ENCODE peak calls at places on chromosomes 4 and X, in nine cellular contexts. One of them, this sample, is unnamed.

GRCh38 chr4:154686838-154687237 is 57.0 kb upstream of the LRAT start:
- DNase-seq in stimulated activated CD4-positive, alpha-beta T cell treated with anti-CD3 and anti-CD28 coated beads, Interleukin-4, amount 100 ng/mL, for 4 hours: no peak
- DNase-seq in AG10803: no peak
- DNase-seq in NCI-H774: no peak
- DNase-seq in COR-L47: no peak
- DNase-seq in left lung: no peak
- DNase-seq in SK-MEL-5: peak
- DNase-seq in Right ventricle myocardium inferior: no peak
- DNase-seq in NCI-H510A treated with DMSO at 0.1 percent for 48 hours: no peak
- DNase-seq in this sample: peak

GRCh38 chrX:68995780-68996551 is 167.1 kb downstream of the EFNB1 start:
- DNase-seq in COR-L47: no peak
- DNase-seq in left lung: no peak
- DNase-seq in SK-MEL-5: no peak
- DNase-seq in NCI-H774: no peak
- DNase-seq in Right ventricle myocardium inferior: peak
- DNase-seq in NCI-H510A treated with DMSO at 0.1 percent for 48 hours: no peak
- DNase-seq in stimulated activated CD4-positive, alpha-beta T cell treated with anti-CD3 and anti-CD28 coated beads, Interleukin-4, amount 100 ng/mL, for 4 hours: no peak
- DNase-seq in AG10803: peak
- DNase-seq in this sample: peak

GRCh38 chr4:113461281-113461680 is 300.3 kb downstream of the CAMK2D start:
- DNase-seq in stimulated activated CD4-positive, alpha-beta T cell treated with anti-CD3 and anti-CD28 coated beads, Interleukin-4, amount 100 ng/mL, for 4 hours: no peak
- DNase-seq in SK-MEL-5: no peak
- DNase-seq in Right ventricle myocardium inferior: no peak
- DNase-seq in left lung: no peak
- DNase-seq in NCI-H774: no peak
- DNase-seq in NCI-H510A treated with DMSO at 0.1 percent for 48 hours: no peak
- DNase-seq in AG10803: no peak
- DNase-seq in COR-L47: no peak
- DNase-seq in this sample: no peak

GRCh38 chr4:44869222-44869882 is 143.0 kb upstream of the GNPDA2 start:
- DNase-seq in stimulated activated CD4-positive, alpha-beta T cell treated with anti-CD3 and anti-CD28 coated beads, Interleukin-4, amount 100 ng/mL, for 4 hours: no peak
- DNase-seq in COR-L47: no peak
- DNase-seq in left lung: peak
- DNase-seq in NCI-H510A treated with DMSO at 0.1 percent for 48 hours: no peak
- DNase-seq in NCI-H774: no peak
- DNase-seq in AG10803: no peak
- DNase-seq in SK-MEL-5: peak
- DNase-seq in Right ventricle myocardium inferior: no peak
- DNase-seq in this sample: no peak

GRCh38 chr4:8705161-8706145 is 112.9 kb downstream of the CPZ start:
- DNase-seq in stimulated activated CD4-positive, alpha-beta T cell treated with anti-CD3 and anti-CD28 coated beads, Interleukin-4, amount 100 ng/mL, for 4 hours: no peak
- DNase-seq in COR-L47: no peak
- DNase-seq in Right ventricle myocardium inferior: peak
- DNase-seq in NCI-H510A treated with DMSO at 0.1 percent for 48 hours: no peak
- DNase-seq in left lung: no peak
- DNase-seq in SK-MEL-5: no peak
- DNase-seq in NCI-H774: no peak
- DNase-seq in AG10803: no peak
- DNase-seq in this sample: no peak

GRCh38 chr4:40255722-40256281 is 59.0 kb downstream of the RHOH start:
- DNase-seq in COR-L47: no peak
- DNase-seq in AG10803: peak
- DNase-seq in SK-MEL-5: peak
- DNase-seq in Right ventricle myocardium inferior: no peak
- DNase-seq in NCI-H774: no peak
- DNase-seq in stimulated activated CD4-positive, alpha-beta T cell treated with anti-CD3 and anti-CD28 coated beads, Interleukin-4, amount 100 ng/mL, for 4 hours: no peak
- DNase-seq in NCI-H510A treated with DMSO at 0.1 percent for 48 hours: no peak
- DNase-seq in left lung: no peak
- DNase-seq in this sample: peak

GRCh38 chr4:140099993-140100392 is 54.0 kb downstream of the MAML3 start:
- DNase-seq in AG10803: no peak
- DNase-seq in COR-L47: no peak
- DNase-seq in stimulated activated CD4-positive, alpha-beta T cell treated with anti-CD3 and anti-CD28 coated beads, Interleukin-4, amount 100 ng/mL, for 4 hours: no peak
- DNase-seq in Right ventricle myocardium inferior: peak
- DNase-seq in NCI-H774: no peak
- DNase-seq in NCI-H510A treated with DMSO at 0.1 percent for 48 hours: no peak
- DNase-seq in left lung: peak
- DNase-seq in SK-MEL-5: peak
- DNase-seq in this sample: peak

GRCh38 chrX:5971300-5971699 is 257.4 kb downstream of the NLGN4X start:
- DNase-seq in stimulated activated CD4-positive, alpha-beta T cell treated with anti-CD3 and anti-CD28 coated beads, Interleukin-4, amount 100 ng/mL, for 4 hours: no peak
- DNase-seq in NCI-H774: no peak
- DNase-seq in AG10803: no peak
- DNase-seq in COR-L47: no peak
- DNase-seq in left lung: no peak
- DNase-seq in Right ventricle myocardium inferior: no peak
- DNase-seq in NCI-H510A treated with DMSO at 0.1 percent for 48 hours: no peak
- DNase-seq in SK-MEL-5: no peak
- DNase-seq in this sample: no peak

GRCh38 chrX:115093206-115093605 is 75.8 kb upstream of the IL13RA2 start:
- DNase-seq in NCI-H510A treated with DMSO at 0.1 percent for 48 hours: no peak
- DNase-seq in AG10803: peak
- DNase-seq in COR-L47: no peak
- DNase-seq in Right ventricle myocardium inferior: no peak
- DNase-seq in SK-MEL-5: no peak
- DNase-seq in stimulated activated CD4-positive, alpha-beta T cell treated with anti-CD3 and anti-CD28 coated beads, Interleukin-4, amount 100 ng/mL, for 4 hours: no peak
- DNase-seq in left lung: no peak
- DNase-seq in NCI-H774: no peak
- DNase-seq in this sample: no peak

GRCh38 chrX:46330981-46331380 is 214.2 kb downstream of the ZNF674 start:
- DNase-seq in COR-L47: no peak
- DNase-seq in SK-MEL-5: no peak
- DNase-seq in Right ventricle myocardium inferior: no peak
- DNase-seq in stimulated activated CD4-positive, alpha-beta T cell treated with anti-CD3 and anti-CD28 coated beads, Interleukin-4, amount 100 ng/mL, for 4 hours: no peak
- DNase-seq in NCI-H774: no peak
- DNase-seq in AG10803: no peak
- DNase-seq in NCI-H510A treated with DMSO at 0.1 percent for 48 hours: no peak
- DNase-seq in left lung: no peak
- DNase-seq in this sample: no peak

GRCh38 chr4:828641-829271 is 2.8 kb upstream of the CPLX1 start:
- DNase-seq in left lung: peak
- DNase-seq in stimulated activated CD4-positive, alpha-beta T cell treated with anti-CD3 and anti-CD28 coated beads, Interleukin-4, amount 100 ng/mL, for 4 hours: no peak
- DNase-seq in Right ventricle myocardium inferior: peak
- DNase-seq in SK-MEL-5: peak
- DNase-seq in COR-L47: no peak
- DNase-seq in NCI-H774: no peak
- DNase-seq in NCI-H510A treated with DMSO at 0.1 percent for 48 hours: no peak
- DNase-seq in AG10803: no peak
- DNase-seq in this sample: peak

GRCh38 chr4:166491635-166492034 is 618.6 kb downstream of the TLL1 start:
- DNase-seq in COR-L47: no peak
- DNase-seq in Right ventricle myocardium inferior: no peak
- DNase-seq in AG10803: no peak
- DNase-seq in NCI-H774: no peak
- DNase-seq in stimulated activated CD4-positive, alpha-beta T cell treated with anti-CD3 and anti-CD28 coated beads, Interleukin-4, amount 100 ng/mL, for 4 hours: no peak
- DNase-seq in SK-MEL-5: no peak
- DNase-seq in NCI-H510A treated with DMSO at 0.1 percent for 48 hours: no peak
- DNase-seq in left lung: no peak
- DNase-seq in this sample: no peak

GRCh38 chrX:143664302-143664701 is 28.4 kb upstream of the SLITRK4 start:
- DNase-seq in Right ventricle myocardium inferior: no peak
- DNase-seq in AG10803: peak
- DNase-seq in left lung: no peak
- DNase-seq in stimulated activated CD4-positive, alpha-beta T cell treated with anti-CD3 and anti-CD28 coated beads, Interleukin-4, amount 100 ng/mL, for 4 hours: no peak
- DNase-seq in SK-MEL-5: peak
- DNase-seq in COR-L47: no peak
- DNase-seq in NCI-H774: no peak
- DNase-seq in NCI-H510A treated with DMSO at 0.1 percent for 48 hours: no peak
- DNase-seq in this sample: no peak

GRCh38 chrX:129568349-129568748 is 28.3 kb downstream of the OCRL start:
- DNase-seq in NCI-H774: no peak
- DNase-seq in COR-L47: no peak
- DNase-seq in Right ventricle myocardium inferior: no peak
- DNase-seq in SK-MEL-5: no peak
- DNase-seq in stimulated activated CD4-positive, alpha-beta T cell treated with anti-CD3 and anti-CD28 coated beads, Interleukin-4, amount 100 ng/mL, for 4 hours: no peak
- DNase-seq in left lung: no peak
- DNase-seq in AG10803: no peak
- DNase-seq in NCI-H510A treated with DMSO at 0.1 percent for 48 hours: no peak
- DNase-seq in this sample: no peak

GRCh38 chr4:110164251-110164650 is 34.2 kb downstream of the ELOVL6 start:
- DNase-seq in COR-L47: no peak
- DNase-seq in NCI-H774: no peak
- DNase-seq in Right ventricle myocardium inferior: no peak
- DNase-seq in SK-MEL-5: no peak
- DNase-seq in AG10803: peak
- DNase-seq in NCI-H510A treated with DMSO at 0.1 percent for 48 hours: no peak
- DNase-seq in stimulated activated CD4-positive, alpha-beta T cell treated with anti-CD3 and anti-CD28 coated beads, Interleukin-4, amount 100 ng/mL, for 4 hours: no peak
- DNase-seq in left lung: no peak
- DNase-seq in this sample: peak

GRCh38 chr4:26525136-26525535 is 34.9 kb upstream of the CCKAR start:
- DNase-seq in left lung: no peak
- DNase-seq in AG10803: peak
- DNase-seq in NCI-H510A treated with DMSO at 0.1 percent for 48 hours: no peak
- DNase-seq in NCI-H774: no peak
- DNase-seq in SK-MEL-5: no peak
- DNase-seq in stimulated activated CD4-positive, alpha-beta T cell treated with anti-CD3 and anti-CD28 coated beads, Interleukin-4, amount 100 ng/mL, for 4 hours: no peak
- DNase-seq in Right ventricle myocardium inferior: no peak
- DNase-seq in COR-L47: no peak
- DNase-seq in this sample: peak

GRCh38 chr4:186554485-186554884 is 882 bp downstream of the MTNR1A start:
- DNase-seq in stimulated activated CD4-positive, alpha-beta T cell treated with anti-CD3 and anti-CD28 coated beads, Interleukin-4, amount 100 ng/mL, for 4 hours: no peak
- DNase-seq in AG10803: peak
- DNase-seq in Right ventricle myocardium inferior: no peak
- DNase-seq in left lung: no peak
- DNase-seq in SK-MEL-5: peak
- DNase-seq in COR-L47: no peak
- DNase-seq in NCI-H510A treated with DMSO at 0.1 percent for 48 hours: peak
- DNase-seq in NCI-H774: no peak
- DNase-seq in this sample: peak

GRCh38 chr4:186557486-186557885 is 2.1 kb upstream of the MTNR1A start:
- DNase-seq in SK-MEL-5: no peak
- DNase-seq in COR-L47: no peak
- DNase-seq in NCI-H510A treated with DMSO at 0.1 percent for 48 hours: no peak
- DNase-seq in stimulated activated CD4-positive, alpha-beta T cell treated with anti-CD3 and anti-CD28 coated beads, Interleukin-4, amount 100 ng/mL, for 4 hours: no peak
- DNase-seq in NCI-H774: no peak
- DNase-seq in AG10803: peak
- DNase-seq in left lung: no peak
- DNase-seq in Right ventricle myocardium inferior: no peak
- DNase-seq in this sample: peak

GRCh38 chrX:50905334-50905733 is 5.2 kb upstream of the BMP15 start:
- DNase-seq in stimulated activated CD4-positive, alpha-beta T cell treated with anti-CD3 and anti-CD28 coated beads, Interleukin-4, amount 100 ng/mL, for 4 hours: no peak
- DNase-seq in left lung: no peak
- DNase-seq in SK-MEL-5: peak
- DNase-seq in NCI-H510A treated with DMSO at 0.1 percent for 48 hours: no peak
- DNase-seq in NCI-H774: no peak
- DNase-seq in Right ventricle myocardium inferior: no peak
- DNase-seq in COR-L47: no peak
- DNase-seq in AG10803: no peak
- DNase-seq in this sample: no peak

GRCh38 chr4:68361146-68361589 is 11.3 kb upstream of the YTHDC1 start:
- DNase-seq in NCI-H510A treated with DMSO at 0.1 percent for 48 hours: no peak
- DNase-seq in left lung: no peak
- DNase-seq in AG10803: peak
- DNase-seq in SK-MEL-5: no peak
- DNase-seq in COR-L47: no peak
- DNase-seq in stimulated activated CD4-positive, alpha-beta T cell treated with anti-CD3 and anti-CD28 coated beads, Interleukin-4, amount 100 ng/mL, for 4 hours: no peak
- DNase-seq in Right ventricle myocardium inferior: no peak
- DNase-seq in NCI-H774: no peak
- DNase-seq in this sample: peak

GRCh38 chrX:54093159-54093558 is 48.9 kb upstream of the PHF8 start:
- DNase-seq in SK-MEL-5: no peak
- DNase-seq in NCI-H510A treated with DMSO at 0.1 percent for 48 hours: no peak
- DNase-seq in left lung: no peak
- DNase-seq in stimulated activated CD4-positive, alpha-beta T cell treated with anti-CD3 and anti-CD28 coated beads, Interleukin-4, amount 100 ng/mL, for 4 hours: no peak
- DNase-seq in Right ventricle myocardium inferior: no peak
- DNase-seq in COR-L47: no peak
- DNase-seq in NCI-H774: no peak
- DNase-seq in AG10803: no peak
- DNase-seq in this sample: peak

GRCh38 chrX:38112566-38112965 is 106.2 kb downstream of the SYTL5 start:
- DNase-seq in SK-MEL-5: no peak
- DNase-seq in left lung: no peak
- DNase-seq in Right ventricle myocardium inferior: no peak
- DNase-seq in AG10803: no peak
- DNase-seq in NCI-H774: no peak
- DNase-seq in NCI-H510A treated with DMSO at 0.1 percent for 48 hours: peak
- DNase-seq in COR-L47: no peak
- DNase-seq in stimulated activated CD4-positive, alpha-beta T cell treated with anti-CD3 and anti-CD28 coated beads, Interleukin-4, amount 100 ng/mL, for 4 hours: no peak
- DNase-seq in this sample: no peak

GRCh38 chr4:8316911-8317351 is 47.4 kb downstream of the HTRA3 start:
- DNase-seq in left lung: peak
- DNase-seq in SK-MEL-5: no peak
- DNase-seq in stimulated activated CD4-positive, alpha-beta T cell treated with anti-CD3 and anti-CD28 coated beads, Interleukin-4, amount 100 ng/mL, for 4 hours: no peak
- DNase-seq in NCI-H774: no peak
- DNase-seq in NCI-H510A treated with DMSO at 0.1 percent for 48 hours: no peak
- DNase-seq in COR-L47: no peak
- DNase-seq in AG10803: no peak
- DNase-seq in Right ventricle myocardium inferior: no peak
- DNase-seq in this sample: no peak

GRCh38 chrX:140815868-140816267 is 106.3 kb downstream of the LINC00632 start:
- DNase-seq in Right ventricle myocardium inferior: no peak
- DNase-seq in SK-MEL-5: peak
- DNase-seq in NCI-H510A treated with DMSO at 0.1 percent for 48 hours: no peak
- DNase-seq in stimulated activated CD4-positive, alpha-beta T cell treated with anti-CD3 and anti-CD28 coated beads, Interleukin-4, amount 100 ng/mL, for 4 hours: no peak
- DNase-seq in AG10803: peak
- DNase-seq in NCI-H774: no peak
- DNase-seq in COR-L47: no peak
- DNase-seq in left lung: no peak
- DNase-seq in this sample: peak

GRCh38 chr4:6116696-6117285 is 83.6 kb downstream of the JAKMIP1 start:
- DNase-seq in AG10803: no peak
- DNase-seq in NCI-H510A treated with DMSO at 0.1 percent for 48 hours: peak
- DNase-seq in NCI-H774: no peak
- DNase-seq in left lung: no peak
- DNase-seq in COR-L47: peak
- DNase-seq in Right ventricle myocardium inferior: no peak
- DNase-seq in SK-MEL-5: no peak
- DNase-seq in stimulated activated CD4-positive, alpha-beta T cell treated with anti-CD3 and anti-CD28 coated beads, Interleukin-4, amount 100 ng/mL, for 4 hours: no peak
- DNase-seq in this sample: no peak

GRCh38 chrX:109934434-109934833 is 68.5 kb upstream of the TMEM164 start:
- DNase-seq in NCI-H510A treated with DMSO at 0.1 percent for 48 hours: no peak
- DNase-seq in NCI-H774: no peak
- DNase-seq in AG10803: peak
- DNase-seq in left lung: no peak
- DNase-seq in COR-L47: no peak
- DNase-seq in stimulated activated CD4-positive, alpha-beta T cell treated with anti-CD3 and anti-CD28 coated beads, Interleukin-4, amount 100 ng/mL, for 4 hours: no peak
- DNase-seq in Right ventricle myocardium inferior: no peak
- DNase-seq in SK-MEL-5: no peak
- DNase-seq in this sample: no peak

GRCh38 chr4:76694056-76694455 is 203.9 kb downstream of the SOWAHB start:
- DNase-seq in NCI-H774: no peak
- DNase-seq in NCI-H510A treated with DMSO at 0.1 percent for 48 hours: no peak
- DNase-seq in SK-MEL-5: peak
- DNase-seq in AG10803: no peak
- DNase-seq in Right ventricle myocardium inferior: no peak
- DNase-seq in stimulated activated CD4-positive, alpha-beta T cell treated with anti-CD3 and anti-CD28 coated beads, Interleukin-4, amount 100 ng/mL, for 4 hours: no peak
- DNase-seq in left lung: no peak
- DNase-seq in COR-L47: no peak
- DNase-seq in this sample: no peak

GRCh38 chrX:79330022-79330421 is 37.1 kb downstream of the ITM2A start:
- DNase-seq in Right ventricle myocardium inferior: no peak
- DNase-seq in left lung: no peak
- DNase-seq in stimulated activated CD4-positive, alpha-beta T cell treated with anti-CD3 and anti-CD28 coated beads, Interleukin-4, amount 100 ng/mL, for 4 hours: no peak
- DNase-seq in NCI-H510A treated with DMSO at 0.1 percent for 48 hours: no peak
- DNase-seq in COR-L47: no peak
- DNase-seq in NCI-H774: no peak
- DNase-seq in SK-MEL-5: peak
- DNase-seq in AG10803: no peak
- DNase-seq in this sample: no peak

GRCh38 chr4:76706581-76706980 is 191.4 kb downstream of the SOWAHB start:
- DNase-seq in NCI-H510A treated with DMSO at 0.1 percent for 48 hours: no peak
- DNase-seq in AG10803: no peak
- DNase-seq in COR-L47: no peak
- DNase-seq in stimulated activated CD4-positive, alpha-beta T cell treated with anti-CD3 and anti-CD28 coated beads, Interleukin-4, amount 100 ng/mL, for 4 hours: no peak
- DNase-seq in SK-MEL-5: no peak
- DNase-seq in left lung: no peak
- DNase-seq in Right ventricle myocardium inferior: no peak
- DNase-seq in NCI-H774: no peak
- DNase-seq in this sample: no peak

GRCh38 chr4:121484633-121485032 is 103.8 kb upstream of the QRFPR start:
- DNase-seq in left lung: no peak
- DNase-seq in stimulated activated CD4-positive, alpha-beta T cell treated with anti-CD3 and anti-CD28 coated beads, Interleukin-4, amount 100 ng/mL, for 4 hours: no peak
- DNase-seq in SK-MEL-5: peak
- DNase-seq in NCI-H510A treated with DMSO at 0.1 percent for 48 hours: no peak
- DNase-seq in NCI-H774: peak
- DNase-seq in Right ventricle myocardium inferior: no peak
- DNase-seq in COR-L47: peak
- DNase-seq in AG10803: peak
- DNase-seq in this sample: peak

GRCh38 chrX:37685452-37686347 is at the start of gene XK:
- DNase-seq in COR-L47: peak
- DNase-seq in Right ventricle myocardium inferior: peak
- DNase-seq in SK-MEL-5: peak
- DNase-seq in NCI-H774: peak
- DNase-seq in AG10803: no peak
- DNase-seq in left lung: peak
- DNase-seq in stimulated activated CD4-positive, alpha-beta T cell treated with anti-CD3 and anti-CD28 coated beads, Interleukin-4, amount 100 ng/mL, for 4 hours: peak
- DNase-seq in NCI-H510A treated with DMSO at 0.1 percent for 48 hours: peak
- DNase-seq in this sample: peak

This sample was measured in foreskin fibroblast.